ENCODE peak calls at places on chromosomes 2 and 18, in four cellular contexts. E is lower lobe of right lung, F is SK-N-SH, O is neuronal stem cell. J is an unnamed sample.

GRCh38 chr2:168210898-168211570 is 36.4 kb downstream of the STK39 start:
- DNase-seq in E (no peak), F (no peak), O (no peak), J (peak)

GRCh38 chr2:218716070-218716469 is 5.4 kb downstream of the TTLL4 start:
- DNase-seq in O (no peak), F (no peak), E (no peak), J (no peak)

GRCh38 chr2:38073211-38074005 is 2.5 kb downstream of the CYP1B1 start:
- DNase-seq in O (no peak), F (no peak), E (no peak), J (no peak)

GRCh38 chr2:222753251-222753824 is 81.9 kb downstream of the MOGAT1 start:
- DNase-seq in O (peak), E (no peak), F (peak), J (no peak)

GRCh38 chr2:47984041-47984440 is 77.7 kb upstream of the FBXO11 start:
- DNase-seq in F (no peak), E (no peak), O (no peak), J (no peak)

GRCh38 chr2:198203306-198203705 is 398.9 kb downstream of the PLCL1 start:
- DNase-seq in F (no peak), O (no peak), E (no peak), J (no peak)

GRCh38 chr2:120641366-120641771 is 94.3 kb upstream of the GLI2 start:
- DNase-seq in O (no peak), F (no peak), E (no peak), J (no peak)

GRCh38 chr2:230690439-230690838 is 22.2 kb upstream of the CAB39 start:
- DNase-seq in F (no peak), O (no peak), E (peak), J (no peak)

GRCh38 chr2:64018715-64019082 is 529 bp downstream of the VPS54 start:
- DNase-seq in E (peak), F (no peak), O (peak), J (peak)

GRCh38 chr2:158984554-158985207 is 16.2 kb downstream of the TANC1 start:
- DNase-seq in F (peak), E (no peak), O (no peak), J (no peak)

GRCh38 chr2:166042768-166043390 is 84.9 kb downstream of the SCN1A start:
- DNase-seq in O (no peak), E (no peak), F (no peak), J (peak)

GRCh38 chr2:23988371-23988770 is 21.5 kb upstream of the MFSD2B start:
- DNase-seq in F (no peak), O (no peak), E (no peak), J (peak)

GRCh38 chr2:199042660-199043379 is 414.9 kb downstream of the SATB2 start:
- DNase-seq in E (no peak), F (no peak), O (no peak), J (no peak)

GRCh38 chr2:206343816-206344215 is 69.4 kb downstream of the ZDBF2 start:
- DNase-seq in F (no peak), E (no peak), O (no peak), J (no peak)

GRCh38 chr18:3118195-3119010 is 101.4 kb downstream of the MYOM1 start:
- DNase-seq in O (no peak), E (no peak), F (no peak), J (no peak)

GRCh38 chr2:7011376-7012083 is 94.3 kb downstream of the RNF144A start:
- DNase-seq in O (no peak), F (no peak), E (no peak), J (peak)

GRCh38 chr2:1051075-1051474 is 100.4 kb downstream of the SNTG2 start:
- DNase-seq in O (no peak), E (no peak), F (peak), J (no peak)

J was measured in RWPE1.